ENCODE peak calls at places on chromosomes 3 and 15, in ten cellular contexts. V, I, M, K, J, W, H, E, F and X are unnamed samples.

GRCh38 chr3:73021301-73021700 is 24.7 kb downstream of the PPP4R2 start:
- DNase-seq in J (no peak), W (no peak), H (no peak), K (no peak), E (no peak), M (no peak), V (no peak), I (no peak), F (no peak), X (no peak)

GRCh38 chr15:72850833-72851232 is 67.3 kb upstream of the ADPGK start:
- DNase-seq in M (no peak), E (no peak), J (no peak), W (no peak), H (no peak), V (no peak), I (no peak), F (no peak), K (peak; percentile 18), X (no peak)

GRCh38 chr3:28033059-28033784 is 208.2 kb upstream of the CMC1 start:
- DNase-seq in V (no peak), F (no peak), H (no peak), J (no peak), K (no peak), M (no peak), W (no peak), E (no peak), I (no peak), X (no peak)

GRCh38 chr3:187773963-187774789 is 28.9 kb upstream of the BCL6 start:
- DNase-seq in K (no peak), H (no peak), I (no peak), J (no peak), W (no peak), M (peak; percentile 45), V (peak; percentile 72), F (no peak), E (no peak), X (no peak)

GRCh38 chr3:114775395-114775794 is 371.7 kb downstream of the ZBTB20 start:
- DNase-seq in E (no peak), M (no peak), F (no peak), W (no peak), J (no peak), H (no peak), I (no peak), K (no peak), V (no peak), X (no peak)

GRCh38 chr15:68310811-68311463 is 33.4 kb downstream of the FEM1B start:
- DNase-seq in F (no peak), J (no peak), E (no peak), W (no peak), M (no peak), V (peak; percentile 1), I (no peak), K (no peak), H (no peak), X (no peak)

GRCh38 chr15:27679621-27680521 is 419.2 kb downstream of the OCA2 start:
- DNase-seq in K (peak; percentile 46), I (no peak), E (no peak), J (no peak), F (no peak), W (no peak), H (peak; percentile 67), V (no peak), M (no peak), X (no peak)

GRCh38 chr3:143224731-143225130 is 105.2 kb downstream of the CHST2 start:
- DNase-seq in J (no peak), I (no peak), M (no peak), H (no peak), V (no peak), W (no peak), K (no peak), F (no peak), E (no peak), X (no peak)

GRCh38 chr3:186102687-186103086 is 6.2 kb downstream of the ETV5 start:
- DNase-seq in K (no peak), F (no peak), W (no peak), V (no peak), J (no peak), I (peak; percentile 23), H (no peak), E (peak; percentile 26), M (no peak), X (no peak)

GRCh38 chr3:158991146-158991705 is 189.4 kb downstream of the MFSD1 start:
- DNase-seq in E (no peak), M (no peak), I (no peak), K (no peak), H (peak; percentile 25), W (no peak), F (no peak), V (peak; percentile 34), J (peak; percentile 60), X (no peak)

GRCh38 chr15:68557469-68558317 is 21.1 kb upstream of the CORO2B start:
- DNase-seq in I (no peak), H (no peak), J (no peak), M (no peak), W (no peak), F (no peak), V (no peak), K (no peak), E (no peak), X (no peak)

GRCh38 chr3:99388736-99389135 is 249.7 kb upstream of the COL8A1 start:
- DNase-seq in K (no peak), J (no peak), F (no peak), E (no peak), H (no peak), M (no peak), I (no peak), V (no peak), W (no peak), X (no peak)

GRCh38 chr3:106826861-106827311 is 550.4 kb upstream of the CCDC54 start:
- DNase-seq in J (no peak), M (no peak), I (no peak), H (no peak), E (no peak), K (no peak), V (no peak), W (no peak), F (no peak), X (no peak)

GRCh38 chr3:173993299-173993698 is 595.8 kb downstream of the NLGN1 start:
- DNase-seq in F (peak; percentile 27), J (no peak), M (no peak), V (no peak), W (no peak), K (no peak), I (peak; percentile 4), E (no peak), H (no peak), X (peak; percentile 8)

DNA sequence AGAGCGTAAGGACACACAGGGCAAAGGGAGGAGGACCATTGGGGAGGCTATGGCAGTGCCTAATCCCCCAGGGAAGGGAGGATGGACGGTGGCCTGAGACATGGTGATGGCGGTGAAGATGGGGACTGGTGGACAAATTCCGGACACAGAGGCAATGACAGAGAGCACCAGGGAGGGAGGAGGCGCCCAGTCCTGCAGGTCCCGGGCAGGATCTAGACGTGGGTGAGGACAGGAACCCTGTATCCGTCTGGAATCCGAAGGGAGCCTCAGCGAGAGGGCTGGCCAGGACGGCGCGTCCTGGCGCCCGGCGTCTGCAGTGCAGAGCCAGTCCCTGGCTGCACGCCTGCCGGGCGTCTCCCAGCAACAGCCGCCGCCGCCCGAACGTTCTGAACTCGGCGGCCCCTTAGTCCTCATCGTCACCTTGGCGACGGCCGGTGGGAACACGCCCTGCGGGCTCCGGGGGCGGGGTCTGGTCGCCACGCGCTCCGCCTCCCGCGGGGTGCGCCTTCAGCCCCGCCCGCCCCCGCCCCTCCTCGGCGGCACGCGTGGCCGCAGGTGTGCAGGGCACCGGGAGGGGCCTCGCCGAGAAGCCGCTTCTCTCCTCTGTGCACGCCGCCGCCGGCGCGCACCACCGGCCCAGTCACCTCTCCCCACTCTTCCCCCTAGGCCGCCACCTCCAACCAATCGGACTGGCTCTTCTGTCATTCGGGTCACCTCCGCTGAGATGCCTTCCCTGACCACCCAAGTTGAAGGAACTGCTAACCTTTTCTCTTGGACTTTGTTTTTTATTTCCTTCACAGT is 11.6 kb downstream of the XIRP1 start:
- DNase-seq in F (peak; percentile 77), V (peak; percentile 97), W (peak; percentile 95), E (peak; percentile 95), J (peak; percentile 97), K (peak; percentile 97), H (peak; percentile 97), I (peak; percentile 76), M (peak; percentile 77), X (peak; percentile 78)
- TF ChIP-seq CTCF in F (no peak), V (no peak), W (peak; percentile 17), E (peak; percentile 33), J (peak; percentile 29), K (peak; percentile 28), H (no peak), I (no peak), M (peak; percentile 63), X (no peak)

DNA sequence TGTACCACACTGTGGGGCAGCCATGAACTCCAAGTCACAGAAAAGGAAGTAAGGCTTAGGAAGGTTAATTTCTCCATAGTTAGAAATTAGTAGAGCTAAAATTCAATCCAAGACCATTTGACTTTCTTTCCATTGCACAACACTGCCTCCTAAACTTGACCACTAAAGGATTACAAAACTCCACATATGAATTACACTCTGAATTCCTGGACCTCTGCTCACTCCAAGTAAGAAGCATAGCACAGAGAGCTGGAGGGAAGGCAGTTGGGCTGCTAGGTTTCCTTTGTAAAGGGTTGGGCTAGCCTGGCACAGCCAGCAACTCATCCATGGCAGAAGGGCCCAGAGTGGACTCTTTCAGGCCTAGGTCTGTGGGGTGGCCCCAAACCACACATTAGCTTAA is 134.4 kb downstream of the MYLK start:
- DNase-seq in V (no peak), K (no peak), W (no peak), F (no peak), M (no peak), H (no peak), E (no peak), J (no peak), I (peak; percentile 35), X (no peak)
- H3K27ac ChIP-seq in V (peak overlapping the region; percentile 64), K (no peak overlapping the region), W (no peak overlapping the region), F (no peak overlapping the region), M (no peak overlapping the region), H (no peak overlapping the region), E (no peak overlapping the region), J (no peak overlapping the region), I (peak overlapping the region; percentile 97), X (peak overlapping the region; percentile 39)

DNA sequence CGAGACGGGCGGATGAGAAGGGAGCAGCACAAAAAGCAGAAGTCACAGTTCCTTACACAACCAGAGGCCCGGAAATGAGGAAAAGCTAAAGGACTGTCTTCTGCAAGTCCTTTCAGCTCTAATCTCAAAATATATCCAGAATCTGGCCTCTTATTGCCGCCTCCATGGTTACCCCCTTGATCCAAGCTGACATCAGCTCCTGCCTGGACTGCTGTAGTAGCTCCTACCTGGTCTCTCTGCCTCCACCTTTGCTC is 324.0 kb upstream of the ROPN1 start:
- DNase-seq in W (no peak), J (no peak), M (no peak), V (no peak), E (no peak), H (no peak), K (no peak), F (no peak), I (no peak), X (no peak)
- TF ChIP-seq CTCF in W (no peak), J (no peak), M (no peak), V (no peak), E (no peak), H (no peak), K (no peak), F (no peak), I (no peak), X (no peak)

DNA sequence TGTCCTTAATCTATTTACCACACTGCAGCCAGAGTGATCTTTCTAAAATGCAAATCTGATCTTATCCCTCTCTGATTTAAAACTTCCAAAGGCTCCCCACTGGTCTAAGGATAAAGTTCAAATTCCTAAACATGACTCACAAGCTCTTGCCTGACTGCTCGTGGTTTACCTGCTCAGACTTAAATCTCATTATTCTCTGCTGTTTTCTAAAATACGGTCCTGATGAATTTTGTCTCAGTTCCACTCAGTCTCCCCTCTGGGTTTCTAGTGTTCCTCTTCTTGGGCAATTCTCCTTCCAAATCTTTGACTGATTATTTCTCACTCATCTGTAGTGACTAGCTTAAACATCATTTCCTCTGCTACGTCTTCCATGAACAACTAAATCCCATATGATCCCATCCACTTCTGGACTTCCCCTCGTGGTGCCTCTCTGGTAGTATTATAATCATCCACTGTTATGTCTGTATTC is 108.3 kb downstream of the P3H2 start:
- DNase-seq in W (no peak), V (no peak), J (no peak), K (no peak), I (peak; percentile 73), E (no peak), M (no peak), F (peak; percentile 49), H (peak; percentile 13), X (peak; percentile 72)
- H3K27ac ChIP-seq in W (no peak overlapping the region), V (no peak overlapping the region), J (no peak overlapping the region), K (peak overlapping the region; percentile 88), I (peak overlapping the region; percentile 87), E (no peak overlapping the region), M (no peak overlapping the region), F (peak overlapping the region; percentile 23), H (no peak overlapping the region), X (no peak overlapping the region)